ENCODE peak calls at places on chromosome 14, in five cellular contexts. One of them, this sample, is unnamed.

GRCh38 chr14:79016828-79017505 is 846.8 kb downstream of the NRXN3 start:
- DNase-seq in stomach: no peak
- DNase-seq in prostate gland: no peak
- DNase-seq in GM12878: no peak
- DNase-seq in tibial artery: no peak
- DNase-seq in this sample: no peak

GRCh38 chr14:32603992-32604391 is 274.9 kb downstream of the AKAP6 start:
- DNase-seq in stomach: no peak
- DNase-seq in prostate gland: no peak
- DNase-seq in GM12878: no peak
- DNase-seq in tibial artery: no peak
- DNase-seq in this sample: peak

GRCh38 chr14:103840016-103840415 is 7.4 kb downstream of the PPP1R13B start:
- DNase-seq in stomach: no peak
- DNase-seq in prostate gland: no peak
- DNase-seq in GM12878: no peak
- DNase-seq in tibial artery: no peak
- DNase-seq in this sample: no peak

GRCh38 chr14:78143489-78144145 is 26.6 kb upstream of the NRXN3 start:
- DNase-seq in stomach: no peak
- DNase-seq in prostate gland: no peak
- DNase-seq in GM12878: no peak
- DNase-seq in tibial artery: no peak
- DNase-seq in this sample: no peak

GRCh38 chr14:63843796-63844195 is 9.0 kb upstream of the SYNE2 start:
- DNase-seq in stomach: no peak
- DNase-seq in prostate gland: no peak
- DNase-seq in GM12878: no peak
- DNase-seq in tibial artery: no peak
- DNase-seq in this sample: no peak

GRCh38 chr14:65927871-65928270 is 515.3 kb downstream of the FUT8 start:
- DNase-seq in stomach: peak
- DNase-seq in prostate gland: no peak
- DNase-seq in GM12878: no peak
- DNase-seq in tibial artery: no peak
- DNase-seq in this sample: no peak

GRCh38 chr14:19800282-19801117 is 3.1 kb upstream of the OR4N2 start:
- DNase-seq in stomach: no peak
- DNase-seq in prostate gland: no peak
- DNase-seq in GM12878: no peak
- DNase-seq in tibial artery: no peak
- DNase-seq in this sample: no peak

GRCh38 chr14:104687601-104688504 is 1.6 kb upstream of the INF2 start:
- DNase-seq in stomach: peak
- DNase-seq in prostate gland: peak
- DNase-seq in GM12878: no peak
- DNase-seq in tibial artery: peak
- DNase-seq in this sample: no peak

GRCh38 chr14:31819281-31819680 is 257.8 kb upstream of the ARHGAP5 start:
- DNase-seq in stomach: no peak
- DNase-seq in prostate gland: no peak
- DNase-seq in GM12878: no peak
- DNase-seq in tibial artery: no peak
- DNase-seq in this sample: no peak

GRCh38 chr14:91983571-91983970 is 36.1 kb upstream of the FBLN5 start:
- DNase-seq in stomach: no peak
- DNase-seq in prostate gland: no peak
- DNase-seq in GM12878: no peak
- DNase-seq in tibial artery: no peak
- DNase-seq in this sample: no peak

GRCh38 chr14:71221119-71221518 is 313.9 kb downstream of the PCNX1 start:
- DNase-seq in stomach: no peak
- DNase-seq in prostate gland: no peak
- DNase-seq in GM12878: no peak
- DNase-seq in tibial artery: no peak
- DNase-seq in this sample: no peak

GRCh38 chr14:58747181-58747580 is 109.4 kb downstream of the DACT1 start:
- DNase-seq in stomach: no peak
- DNase-seq in prostate gland: peak
- DNase-seq in GM12878: no peak
- DNase-seq in tibial artery: peak
- DNase-seq in this sample: no peak

GRCh38 chr14:101033446-101034165 is 130.1 kb upstream of the RTL1 start:
- DNase-seq in stomach: no peak
- DNase-seq in prostate gland: no peak
- DNase-seq in GM12878: no peak
- DNase-seq in tibial artery: peak
- DNase-seq in this sample: no peak

GRCh38 chr14:30559638-30560071 is 697 bp downstream of the G2E3 start:
- DNase-seq in stomach: no peak
- DNase-seq in prostate gland: no peak
- DNase-seq in GM12878: no peak
- DNase-seq in tibial artery: no peak
- DNase-seq in this sample: peak

GRCh38 chr14:31510222-31510621 is 22.4 kb upstream of the GPR33 start:
- DNase-seq in stomach: no peak
- DNase-seq in prostate gland: no peak
- DNase-seq in GM12878: no peak
- DNase-seq in tibial artery: no peak
- DNase-seq in this sample: peak

GRCh38 chr14:54920052-54920451 is 17.4 kb upstream of the GCH1 start:
- DNase-seq in stomach: no peak
- DNase-seq in prostate gland: no peak
- DNase-seq in GM12878: no peak
- DNase-seq in tibial artery: no peak
- DNase-seq in this sample: no peak

GRCh38 chr14:25121342-25122129 is 71.6 kb upstream of the STXBP6 start:
- DNase-seq in stomach: no peak
- DNase-seq in prostate gland: no peak
- DNase-seq in GM12878: no peak
- DNase-seq in tibial artery: no peak
- DNase-seq in this sample: no peak

GRCh38 chr14:100072783-100073346 is 7.6 kb downstream of the EVL start:
- DNase-seq in stomach: peak
- DNase-seq in prostate gland: peak
- DNase-seq in GM12878: no peak
- DNase-seq in tibial artery: no peak
- DNase-seq in this sample: peak

GRCh38 chr14:35632276-35633071 is 98.5 kb downstream of the INSM2 start:
- DNase-seq in stomach: no peak
- DNase-seq in prostate gland: no peak
- DNase-seq in GM12878: no peak
- DNase-seq in tibial artery: no peak
- DNase-seq in this sample: no peak

GRCh38 chr14:44403194-44403593 is 103.9 kb downstream of the FSCB start:
- DNase-seq in stomach: no peak
- DNase-seq in prostate gland: no peak
- DNase-seq in GM12878: no peak
- DNase-seq in tibial artery: no peak
- DNase-seq in this sample: no peak

GRCh38 chr14:20019257-20019865 is at the start of gene OR4K14:
- DNase-seq in stomach: no peak
- DNase-seq in prostate gland: no peak
- DNase-seq in GM12878: no peak
- DNase-seq in tibial artery: no peak
- DNase-seq in this sample: no peak

GRCh38 chr14:36254020-36254614 is 66.3 kb downstream of the MBIP start:
- DNase-seq in stomach: no peak
- DNase-seq in prostate gland: no peak
- DNase-seq in GM12878: no peak
- DNase-seq in tibial artery: no peak
- DNase-seq in this sample: no peak

GRCh38 chr14:89489796-89490506 is 72.9 kb upstream of the FOXN3 start:
- DNase-seq in stomach: no peak
- DNase-seq in prostate gland: no peak
- DNase-seq in GM12878: no peak
- DNase-seq in tibial artery: no peak
- DNase-seq in this sample: no peak

GRCh38 chr14:90831821-90832220 is 15.6 kb upstream of the TTC7B start:
- DNase-seq in stomach: no peak
- DNase-seq in prostate gland: no peak
- DNase-seq in GM12878: no peak
- DNase-seq in tibial artery: no peak
- DNase-seq in this sample: no peak

GRCh38 chr14:100729982-100730381 is 3.3 kb downstream of the DLK1 start:
- DNase-seq in stomach: no peak
- DNase-seq in prostate gland: no peak
- DNase-seq in GM12878: no peak
- DNase-seq in tibial artery: no peak
- DNase-seq in this sample: no peak

GRCh38 chr14:58639842-58640484 is 2.2 kb downstream of the DACT1 start:
- DNase-seq in stomach: no peak
- DNase-seq in prostate gland: peak
- DNase-seq in GM12878: peak
- DNase-seq in tibial artery: peak
- DNase-seq in this sample: peak

GRCh38 chr14:27730204-27730603 is 1036.4 kb upstream of the FOXG1 start:
- DNase-seq in stomach: no peak
- DNase-seq in prostate gland: no peak
- DNase-seq in GM12878: no peak
- DNase-seq in tibial artery: no peak
- DNase-seq in this sample: no peak

GRCh38 chr14:52052991-52053390 is 15.9 kb downstream of the NID2 start:
- DNase-seq in stomach: no peak
- DNase-seq in prostate gland: no peak
- DNase-seq in GM12878: no peak
- DNase-seq in tibial artery: no peak
- DNase-seq in this sample: no peak

DNA sequence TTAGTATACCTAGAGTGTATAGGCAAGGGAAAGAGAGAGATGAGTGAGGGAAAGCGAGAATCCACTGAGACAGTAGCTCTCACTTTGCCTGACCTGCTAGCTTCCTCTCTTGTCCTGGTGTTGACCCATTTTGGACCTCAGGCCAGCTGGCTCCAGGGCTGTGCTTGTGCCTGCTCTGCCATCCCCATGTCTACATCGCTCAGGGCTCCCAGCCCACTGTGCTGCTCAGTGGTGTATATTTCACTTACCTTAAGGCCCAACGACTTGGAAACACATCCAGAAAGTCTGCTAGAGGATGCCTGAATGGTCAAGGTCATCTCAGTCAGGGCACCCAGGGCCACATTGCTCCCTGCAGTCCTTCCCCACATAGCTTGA is 964 bp upstream of the SERPINA4 start:
- DNase-seq in stomach: no peak
- DNase-seq in prostate gland: no peak
- DNase-seq in GM12878: no peak
- DNase-seq in tibial artery: no peak
- DNase-seq in this sample: no peak
- H3K4me3 ChIP-seq in stomach: no peak
- H3K4me3 ChIP-seq in prostate gland: no peak
- H3K4me3 ChIP-seq in GM12878: no peak
- H3K4me3 ChIP-seq in tibial artery: no peak
- H3K4me3 ChIP-seq in this sample: no peak

DNA sequence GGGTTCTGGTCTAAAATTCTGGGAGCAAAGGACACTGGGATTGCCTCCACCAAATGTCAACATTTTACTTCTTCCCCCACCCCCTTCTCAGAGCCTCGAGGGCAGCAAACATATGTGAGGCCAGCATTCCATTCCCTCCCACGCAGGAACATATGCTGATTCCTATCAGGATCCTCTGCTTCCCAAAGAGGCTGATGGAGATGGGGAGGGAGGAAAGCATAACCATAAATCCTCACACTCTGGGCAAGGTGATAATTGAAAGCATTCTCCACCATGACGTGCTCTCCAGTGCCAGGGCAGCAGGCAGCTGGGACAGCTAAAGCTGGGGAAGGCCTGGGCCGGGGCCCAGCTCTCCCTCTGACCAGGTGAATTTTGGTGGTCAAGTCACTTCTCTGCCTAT is 395.0 kb downstream of the ZFP36L1 start:
- DNase-seq in stomach: no peak
- DNase-seq in prostate gland: no peak
- DNase-seq in GM12878: no peak
- DNase-seq in tibial artery: no peak
- DNase-seq in this sample: no peak
- TF ChIP-seq CTCF in stomach: no peak
- TF ChIP-seq CTCF in prostate gland: no peak
- TF ChIP-seq CTCF in GM12878: no peak
- TF ChIP-seq CTCF in tibial artery: no peak
- TF ChIP-seq CTCF in this sample: no peak

GRCh38 chr14:87979689-87980088 is 13.3 kb downstream of the GALC start:
- DNase-seq in stomach: no peak
- DNase-seq in prostate gland: no peak
- DNase-seq in GM12878: no peak
- DNase-seq in tibial artery: no peak
- DNase-seq in this sample: no peak
- H3K4me3 ChIP-seq in stomach: no peak
- H3K4me3 ChIP-seq in prostate gland: no peak
- H3K4me3 ChIP-seq in GM12878: no peak
- H3K4me3 ChIP-seq in tibial artery: no peak
- H3K4me3 ChIP-seq in this sample: no peak

DNA sequence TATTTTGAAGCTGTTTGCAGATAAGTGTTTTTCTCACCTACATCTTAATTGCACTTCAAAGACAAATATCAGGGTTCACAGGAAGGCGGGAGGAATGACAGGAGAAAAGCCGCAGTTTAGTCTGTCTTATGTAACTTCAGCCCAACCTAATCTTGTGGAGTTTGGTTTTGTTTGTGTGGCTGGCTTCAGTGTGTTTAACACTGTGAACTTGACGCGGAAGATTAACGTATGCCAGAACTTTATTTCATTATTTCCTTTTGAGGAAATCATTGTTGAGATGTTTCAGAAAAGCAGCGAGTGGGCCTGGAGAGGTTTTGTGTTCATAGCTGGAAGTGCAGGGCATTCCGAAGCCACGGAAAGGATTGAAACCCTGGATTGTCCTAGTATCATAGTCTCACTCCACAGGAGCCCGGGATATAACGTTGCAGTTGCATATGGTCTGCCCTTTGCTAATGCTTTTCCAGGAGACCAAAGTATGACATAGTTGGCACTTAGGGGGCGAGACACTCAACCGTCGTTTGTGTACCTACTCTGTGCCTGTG is 2.0 kb downstream of the PELI2 start:
- DNase-seq in stomach: no peak
- DNase-seq in prostate gland: no peak
- DNase-seq in GM12878: no peak
- DNase-seq in tibial artery: peak
- DNase-seq in this sample: no peak
- TF ChIP-seq CTCF in stomach: no peak
- TF ChIP-seq CTCF in prostate gland: no peak
- TF ChIP-seq CTCF in GM12878: no peak
- TF ChIP-seq CTCF in tibial artery: peak
- TF ChIP-seq CTCF in this sample: no peak

GRCh38 chr14:22560638-22561365 is 28.2 kb downstream of the DAD1 start:
- DNase-seq in stomach: peak
- DNase-seq in prostate gland: peak
- DNase-seq in GM12878: no peak
- DNase-seq in tibial artery: no peak
- DNase-seq in this sample: no peak
- H3K4me3 ChIP-seq in stomach: no peak
- H3K4me3 ChIP-seq in prostate gland: no peak
- H3K4me3 ChIP-seq in GM12878: no peak
- H3K4me3 ChIP-seq in tibial artery: no peak
- H3K4me3 ChIP-seq in this sample: no peak

This sample was measured in GM12865.